ENCODE peak calls at places on chromosomes 2 and 18, in six cellular contexts. O, G, I, C, Z and P are unnamed samples.

GRCh38 chr2:43075906-43076585 is 150.4 kb downstream of the ZFP36L2 start:
- DNase-seq in O (no peak), G (no peak), I (peak), C (no peak), Z (no peak), P (peak)

GRCh38 chr2:16126141-16126968 is 186.0 kb downstream of the MYCN start:
- DNase-seq in O (no peak), G (no peak), I (no peak), C (no peak), Z (peak), P (no peak)

GRCh38 chr18:49230331-49230730 is 230.1 kb downstream of the DYM start:
- DNase-seq in O (no peak), G (no peak), I (no peak), C (no peak), Z (no peak), P (no peak)

GRCh38 chr2:96085541-96086355 is 30.6 kb downstream of the ADRA2B start:
- DNase-seq in O (no peak), G (no peak), I (no peak), C (no peak), Z (peak), P (no peak)

GRCh38 chr2:26238301-26238958 is 6.0 kb downstream of the HADHA start:
- DNase-seq in O (peak), G (no peak), I (peak), C (no peak), Z (no peak), P (no peak)

GRCh38 chr2:177106212-177106611 is 106.4 kb upstream of the HNRNPA3 start:
- DNase-seq in O (peak), G (no peak), I (no peak), C (no peak), Z (no peak), P (no peak)

GRCh38 chr2:212454149-212454548 is 84.5 kb downstream of the ERBB4 start:
- DNase-seq in O (no peak), G (no peak), I (no peak), C (no peak), Z (no peak), P (no peak)

GRCh38 chr2:74632939-74633312 is 15.2 kb downstream of the M1AP start:
- DNase-seq in O (no peak), G (no peak), I (no peak), C (no peak), Z (no peak), P (no peak)

GRCh38 chr2:216664593-216665034 is 30.7 kb downstream of the IGFBP5 start:
- DNase-seq in O (peak), G (no peak), I (peak), C (no peak), Z (no peak), P (no peak)

GRCh38 chr2:68253211-68254068 is 1.1 kb upstream of the PPP3R1 start:
- DNase-seq in O (peak), G (no peak), I (peak), C (no peak), Z (no peak), P (no peak)

GRCh38 chr2:168730391-168730790 is 72.0 kb upstream of the NOSTRIN start:
- DNase-seq in O (peak), G (no peak), I (peak), C (no peak), Z (no peak), P (no peak)

GRCh38 chr2:68336192-68336591 is 16.4 kb upstream of the CNRIP1 start:
- DNase-seq in O (no peak), G (no peak), I (peak), C (no peak), Z (no peak), P (no peak)

GRCh38 chr2:62787381-62787780 is 81.9 kb downstream of the EHBP1 start:
- DNase-seq in O (peak), G (no peak), I (peak), C (no peak), Z (no peak), P (no peak)

GRCh38 chr2:218990052-218990451 is 3.2 kb downstream of the CRYBA2 start:
- DNase-seq in O (no peak), G (no peak), I (no peak), C (no peak), Z (no peak), P (no peak)

GRCh38 chr2:160144278-160144990 is 55.6 kb downstream of the ITGB6 start:
- DNase-seq in O (no peak), G (no peak), I (no peak), C (no peak), Z (no peak), P (no peak)

GRCh38 chr2:155546715-155547555 is 785.6 kb downstream of the NR4A2 start:
- DNase-seq in O (no peak), G (no peak), I (no peak), C (no peak), Z (no peak), P (peak)

GRCh38 chr2:27739058-27739373 is 32.5 kb upstream of the MRPL33 start:
- DNase-seq in O (no peak), G (no peak), I (no peak), C (no peak), Z (no peak), P (no peak)

GRCh38 chr2:88452151-88452851 is at the start of gene FOXI3:
- DNase-seq in O (no peak), G (no peak), I (no peak), C (no peak), Z (no peak), P (no peak)

GRCh38 chr2:171160630-171161424 is at the start of gene TLK1:
- DNase-seq in O (peak), G (peak), I (peak), C (peak), Z (peak), P (peak)

GRCh38 chr2:46346719-46347118 is 49.5 kb downstream of the EPAS1 start:
- DNase-seq in O (no peak), G (no peak), I (no peak), C (no peak), Z (no peak), P (no peak)

GRCh38 chr2:11134349-11134748 is 20.9 kb upstream of the SLC66A3 start:
- DNase-seq in O (no peak), G (no peak), I (no peak), C (no peak), Z (no peak), P (no peak)

GRCh38 chr2:189083088-189083487 is 96.5 kb downstream of the COL5A2 start:
- DNase-seq in O (no peak), G (no peak), I (no peak), C (no peak), Z (no peak), P (no peak)

GRCh38 chr2:231541605-231542509 is 11.6 kb upstream of the NMUR1 start:
- DNase-seq in O (peak), G (no peak), I (no peak), C (no peak), Z (no peak), P (peak)

GRCh38 chr2:200964498-200964897 is 1.0 kb upstream of the ORC2 start:
- DNase-seq in O (peak), G (no peak), I (no peak), C (no peak), Z (no peak), P (no peak)

GRCh38 chr2:96556441-96557330 is 20.1 kb downstream of the ARID5A start:
- DNase-seq in O (peak), G (no peak), I (peak), C (no peak), Z (no peak), P (peak)

GRCh38 chr2:124534015-124534414 is 508.9 kb downstream of the CNTNAP5 start:
- DNase-seq in O (no peak), G (no peak), I (no peak), C (no peak), Z (no peak), P (no peak)

GRCh38 chr2:43032248-43032893 is 194.0 kb downstream of the ZFP36L2 start:
- DNase-seq in O (no peak), G (no peak), I (no peak), C (peak), Z (peak), P (no peak)

GRCh38 chr2:230052299-230052698 is 16.4 kb downstream of the SLC16A14 start:
- DNase-seq in O (no peak), G (no peak), I (no peak), C (no peak), Z (no peak), P (no peak)

GRCh38 chr2:174593574-174594203 is 3.9 kb downstream of the WIPF1 start:
- DNase-seq in O (peak), G (no peak), I (peak), C (no peak), Z (no peak), P (peak)
- TF ChIP-seq POLR2A in O (peak), G (no peak), I (no peak), C (no peak), Z (no peak), P (no peak)

GRCh38 chr2:20438334-20439192 is 8.3 kb upstream of the RHOB start:
- DNase-seq in O (peak), G (no peak), I (peak), C (peak), Z (no peak), P (no peak)
- TF ChIP-seq POLR2A in O (no peak), G (peak), I (no peak), C (peak), Z (peak), P (no peak)

GRCh38 chr2:190809876-190810525 is 70.6 kb upstream of the GLS start:
- DNase-seq in O (no peak), G (no peak), I (no peak), C (no peak), Z (no peak), P (no peak)

GRCh38 chr2:190809139-190809764 is 71.4 kb upstream of the GLS start:
- DNase-seq in O (peak), G (no peak), I (no peak), C (no peak), Z (no peak), P (no peak)

GRCh38 chr2:190810981-190811587 is 69.5 kb upstream of the GLS start:
- DNase-seq in O (no peak), G (no peak), I (no peak), C (no peak), Z (no peak), P (no peak)

GRCh38 chr2:190815223-190815622 is 65.4 kb upstream of the GLS start:
- DNase-seq in O (no peak), G (no peak), I (no peak), C (no peak), Z (no peak), P (no peak)

GRCh38 chr2:190812506-190813294 is 67.9 kb upstream of the GLS start:
- DNase-seq in O (no peak), G (no peak), I (peak), C (no peak), Z (no peak), P (no peak)
- TF ChIP-seq POLR2A in O (no peak), G (no peak), I (no peak), C (no peak), Z (no peak), P (no peak)

DNA sequence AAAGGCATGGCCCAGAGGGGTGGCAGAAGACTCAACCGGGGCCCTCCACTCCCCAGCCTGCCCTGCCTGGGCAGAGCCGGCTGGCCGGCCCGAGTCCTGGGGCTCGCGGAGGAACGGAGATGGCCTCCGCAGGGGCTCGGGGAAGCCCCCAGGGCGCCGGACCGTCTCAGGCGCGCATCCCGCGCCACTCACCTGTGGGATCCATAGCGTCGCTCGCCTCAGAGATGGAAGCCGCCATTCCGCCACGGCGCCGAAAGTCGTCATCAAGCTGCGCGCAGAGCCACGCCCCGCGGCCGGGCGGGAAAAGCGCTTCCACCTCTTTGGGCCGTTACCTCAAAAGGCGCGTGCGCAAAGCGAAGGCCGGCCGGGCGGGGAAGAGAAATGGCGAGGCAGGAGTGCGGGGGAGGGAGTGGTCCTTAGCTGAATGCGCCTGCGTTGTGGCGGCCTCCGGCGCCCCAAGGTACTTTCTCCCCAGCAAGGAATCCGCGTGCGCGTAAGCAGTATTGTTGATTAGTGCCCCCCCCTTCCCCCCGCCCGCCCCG is at the start of gene SMPD4:
- DNase-seq in O (peak), G (peak), I (peak), C (peak), Z (peak), P (peak)
- TF ChIP-seq POLR2A in O (peak), G (no peak), I (peak), C (peak), Z (peak), P (peak)

GRCh38 chr2:85667561-85668008 is 414 bp downstream of the SFTPB start:
- DNase-seq in O (no peak), G (no peak), I (no peak), C (no peak), Z (no peak), P (no peak)

GRCh38 chr2:85666435-85666924 is 1.5 kb downstream of the SFTPB start:
- DNase-seq in O (peak), G (no peak), I (no peak), C (no peak), Z (no peak), P (no peak)

GRCh38 chr2:85668009-85668856 is at the start of gene SFTPB:
- DNase-seq in O (peak), G (no peak), I (peak), C (no peak), Z (no peak), P (no peak)

GRCh38 chr2:85666016-85666415 is 2.0 kb downstream of the SFTPB start:
- DNase-seq in O (no peak), G (no peak), I (no peak), C (no peak), Z (no peak), P (no peak)

DNA sequence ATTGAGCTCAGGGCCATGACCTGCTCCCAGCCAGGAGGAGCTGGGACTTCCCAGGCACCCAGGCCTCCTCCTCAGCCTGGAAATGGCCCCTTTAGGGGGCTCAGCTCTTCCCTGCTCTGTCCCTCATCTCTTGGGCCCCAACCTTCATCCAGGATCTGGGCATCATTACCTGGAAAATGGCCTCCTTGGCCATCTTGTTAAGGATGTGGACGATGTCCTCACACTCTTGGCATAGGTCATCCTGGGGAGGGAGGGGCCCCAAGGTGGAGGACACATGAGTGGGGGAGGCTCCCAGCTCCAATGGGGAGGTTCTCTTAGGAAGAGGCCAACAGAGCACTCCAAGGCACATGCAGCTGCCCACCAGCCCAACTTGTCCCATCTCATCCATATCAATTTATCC is 1.1 kb downstream of the SFTPB start:
- DNase-seq in O (no peak), G (no peak), I (no peak), C (no peak), Z (no peak), P (no peak)
- TF ChIP-seq POLR2A in O (no peak), G (no peak), I (no peak), C (no peak), Z (no peak), P (no peak)

GRCh38 chr2:3520591-3520990 is 1.3 kb upstream of the ADI1 start:
- DNase-seq in O (no peak), G (no peak), I (no peak), C (no peak), Z (no peak), P (no peak)

GRCh38 chr2:3517948-3518495 is 1.3 kb downstream of the ADI1 start:
- DNase-seq in O (no peak), G (no peak), I (no peak), C (no peak), Z (no peak), P (no peak)

GRCh38 chr2:3516831-3517230 is 2.5 kb downstream of the ADI1 start:
- DNase-seq in O (no peak), G (no peak), I (no peak), C (no peak), Z (no peak), P (no peak)

GRCh38 chr2:3519255-3520190 is at the start of gene ADI1:
- DNase-seq in O (peak), G (peak), I (peak), C (peak), Z (peak), P (peak)

GRCh38 chr2:3518496-3519254 is 656 bp downstream of the ADI1 start:
- DNase-seq in O (peak), G (peak), I (peak), C (peak), Z (peak), P (peak)
- TF ChIP-seq POLR2A in O (peak), G (peak), I (peak), C (no peak), Z (no peak), P (peak)

GRCh38 chr2:207531024-207531411 is 1.3 kb downstream of the CREB1 start:
- DNase-seq in O (no peak), G (no peak), I (no peak), C (no peak), Z (no peak), P (no peak)

GRCh38 chr2:207529330-207530159 is at the start of gene CREB1:
- DNase-seq in O (peak), G (peak), I (peak), C (peak), Z (peak), P (peak)

GRCh38 chr2:207532676-207533075 is 2.9 kb downstream of the CREB1 start:
- DNase-seq in O (no peak), G (no peak), I (no peak), C (no peak), Z (no peak), P (no peak)

GRCh38 chr2:207528980-207529329 is 807 bp upstream of the CREB1 start:
- DNase-seq in O (peak), G (no peak), I (no peak), C (peak), Z (no peak), P (peak)

GRCh38 chr2:207530160-207531023 is 630 bp downstream of the CREB1 start:
- DNase-seq in O (peak), G (no peak), I (no peak), C (peak), Z (peak), P (peak)
- TF ChIP-seq POLR2A in O (peak), G (peak), I (no peak), C (peak), Z (peak), P (no peak)

GRCh38 chr18:23487738-23488625 is 15.3 kb upstream of the RMC1 start:
- DNase-seq in O (no peak), G (no peak), I (peak), C (no peak), Z (no peak), P (no peak)
- TF ChIP-seq POLR2A in O (no peak), G (no peak), I (no peak), C (no peak), Z (no peak), P (no peak)

DNA sequence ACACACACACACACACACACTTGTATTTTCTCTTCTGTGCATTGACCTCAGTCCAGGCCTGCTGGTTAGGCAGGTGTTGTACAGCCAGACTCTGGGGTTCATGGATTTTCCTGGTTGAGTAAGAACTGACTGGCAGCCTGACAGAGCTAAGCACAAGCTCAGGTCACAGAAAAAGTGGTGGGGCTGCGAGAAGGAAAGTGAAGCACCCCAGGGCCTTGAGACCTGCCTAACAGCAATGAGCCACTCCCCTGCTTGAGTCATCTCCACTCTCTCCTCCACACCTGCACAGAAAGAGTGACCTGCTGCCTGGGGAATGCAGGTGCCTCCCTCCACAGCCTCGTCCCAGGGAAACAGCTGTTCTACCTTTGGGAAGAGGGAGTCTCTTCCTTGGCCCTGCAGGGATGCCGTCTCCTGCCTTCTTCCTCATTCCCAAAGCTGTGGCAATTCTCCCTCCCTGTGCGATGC is 91.4 kb upstream of the LGALSL start:
- DNase-seq in O (no peak), G (no peak), I (no peak), C (peak), Z (peak), P (no peak)
- TF ChIP-seq POLR2A in O (no peak), G (no peak), I (no peak), C (no peak), Z (no peak), P (no peak)